ENCODE peak calls at places on chromosomes 13 and 19, in eight cellular contexts. One of them, this sample, is unnamed.

GRCh38 chr19:36152061-36152885 is at the start of gene COX7A1:
- DNase-seq in left ventricle myocardium inferior: peak
- DNase-seq in omental fat pad: no peak
- DNase-seq in H1: no peak
- DNase-seq in CD4-positive, alpha-beta T cell: no peak
- DNase-seq in spleen: peak
- DNase-seq in bronchial epithelial cell: no peak
- DNase-seq in cardiac muscle cell: no peak
- DNase-seq in this sample: no peak

GRCh38 chr13:39766464-39767167 is 111.2 kb downstream of the COG6 start:
- DNase-seq in left ventricle myocardium inferior: no peak
- DNase-seq in omental fat pad: no peak
- DNase-seq in H1: no peak
- DNase-seq in CD4-positive, alpha-beta T cell: no peak
- DNase-seq in spleen: no peak
- DNase-seq in bronchial epithelial cell: peak
- DNase-seq in cardiac muscle cell: no peak
- DNase-seq in this sample: no peak

GRCh38 chr13:42001580-42001979 is 40.7 kb upstream of the VWA8 start:
- DNase-seq in left ventricle myocardium inferior: no peak
- DNase-seq in omental fat pad: peak
- DNase-seq in H1: peak
- DNase-seq in CD4-positive, alpha-beta T cell: no peak
- DNase-seq in spleen: no peak
- DNase-seq in bronchial epithelial cell: peak
- DNase-seq in cardiac muscle cell: peak
- DNase-seq in this sample: no peak

GRCh38 chr13:47109028-47109427 is 212.2 kb upstream of the HTR2A start:
- DNase-seq in left ventricle myocardium inferior: no peak
- DNase-seq in omental fat pad: no peak
- DNase-seq in H1: no peak
- DNase-seq in CD4-positive, alpha-beta T cell: no peak
- DNase-seq in spleen: no peak
- DNase-seq in bronchial epithelial cell: peak
- DNase-seq in cardiac muscle cell: no peak
- DNase-seq in this sample: no peak

GRCh38 chr13:110113284-110113764 is 193.6 kb downstream of the COL4A1 start:
- DNase-seq in left ventricle myocardium inferior: no peak
- DNase-seq in omental fat pad: no peak
- DNase-seq in H1: no peak
- DNase-seq in CD4-positive, alpha-beta T cell: no peak
- DNase-seq in spleen: no peak
- DNase-seq in bronchial epithelial cell: peak
- DNase-seq in cardiac muscle cell: no peak
- DNase-seq in this sample: no peak

GRCh38 chr13:53054569-53054968 is 26.0 kb downstream of the OLFM4 start:
- DNase-seq in left ventricle myocardium inferior: no peak
- DNase-seq in omental fat pad: no peak
- DNase-seq in H1: no peak
- DNase-seq in CD4-positive, alpha-beta T cell: no peak
- DNase-seq in spleen: no peak
- DNase-seq in bronchial epithelial cell: no peak
- DNase-seq in cardiac muscle cell: no peak
- DNase-seq in this sample: no peak

GRCh38 chr13:21111546-21111945 is 50.2 kb upstream of the LATS2 start:
- DNase-seq in left ventricle myocardium inferior: no peak
- DNase-seq in omental fat pad: no peak
- DNase-seq in H1: no peak
- DNase-seq in CD4-positive, alpha-beta T cell: no peak
- DNase-seq in spleen: no peak
- DNase-seq in bronchial epithelial cell: no peak
- DNase-seq in cardiac muscle cell: no peak
- DNase-seq in this sample: no peak

GRCh38 chr19:9785367-9786331 is 17.1 kb upstream of the ZNF846 start:
- DNase-seq in left ventricle myocardium inferior: peak
- DNase-seq in omental fat pad: peak
- DNase-seq in H1: peak
- DNase-seq in CD4-positive, alpha-beta T cell: peak
- DNase-seq in spleen: peak
- DNase-seq in bronchial epithelial cell: peak
- DNase-seq in cardiac muscle cell: peak
- DNase-seq in this sample: peak

GRCh38 chr19:40803857-40804782 is 5.1 kb downstream of the EGLN2 start:
- DNase-seq in left ventricle myocardium inferior: peak
- DNase-seq in omental fat pad: no peak
- DNase-seq in H1: no peak
- DNase-seq in CD4-positive, alpha-beta T cell: peak
- DNase-seq in spleen: peak
- DNase-seq in bronchial epithelial cell: no peak
- DNase-seq in cardiac muscle cell: no peak
- DNase-seq in this sample: no peak

GRCh38 chr19:34220472-34221063 is 33.8 kb upstream of the GARRE1 start:
- DNase-seq in left ventricle myocardium inferior: no peak
- DNase-seq in omental fat pad: peak
- DNase-seq in H1: no peak
- DNase-seq in CD4-positive, alpha-beta T cell: peak
- DNase-seq in spleen: no peak
- DNase-seq in bronchial epithelial cell: peak
- DNase-seq in cardiac muscle cell: peak
- DNase-seq in this sample: peak

GRCh38 chr13:77509221-77509620 is 26.3 kb upstream of the SCEL start:
- DNase-seq in left ventricle myocardium inferior: no peak
- DNase-seq in omental fat pad: no peak
- DNase-seq in H1: no peak
- DNase-seq in CD4-positive, alpha-beta T cell: no peak
- DNase-seq in spleen: no peak
- DNase-seq in bronchial epithelial cell: peak
- DNase-seq in cardiac muscle cell: no peak
- DNase-seq in this sample: no peak

GRCh38 chr19:29810504-29810871 is 1.3 kb upstream of the CCNE1 start:
- DNase-seq in left ventricle myocardium inferior: no peak
- DNase-seq in omental fat pad: no peak
- DNase-seq in H1: no peak
- DNase-seq in CD4-positive, alpha-beta T cell: no peak
- DNase-seq in spleen: peak
- DNase-seq in bronchial epithelial cell: peak
- DNase-seq in cardiac muscle cell: peak
- DNase-seq in this sample: no peak

GRCh38 chr13:64640002-64640401 is 2590.1 kb downstream of the PCDH9 start:
- DNase-seq in left ventricle myocardium inferior: no peak
- DNase-seq in omental fat pad: no peak
- DNase-seq in H1: no peak
- DNase-seq in CD4-positive, alpha-beta T cell: no peak
- DNase-seq in spleen: no peak
- DNase-seq in bronchial epithelial cell: peak
- DNase-seq in cardiac muscle cell: no peak
- DNase-seq in this sample: no peak

GRCh38 chr19:16161848-16162247 is 11.5 kb downstream of the CIB3 start:
- DNase-seq in left ventricle myocardium inferior: no peak
- DNase-seq in omental fat pad: no peak
- DNase-seq in H1: no peak
- DNase-seq in CD4-positive, alpha-beta T cell: no peak
- DNase-seq in spleen: no peak
- DNase-seq in bronchial epithelial cell: peak
- DNase-seq in cardiac muscle cell: no peak
- DNase-seq in this sample: no peak

GRCh38 chr19:49390978-49391304 is 2.9 kb downstream of the KASH5 start:
- DNase-seq in left ventricle myocardium inferior: no peak
- DNase-seq in omental fat pad: no peak
- DNase-seq in H1: no peak
- DNase-seq in CD4-positive, alpha-beta T cell: no peak
- DNase-seq in spleen: peak
- DNase-seq in bronchial epithelial cell: no peak
- DNase-seq in cardiac muscle cell: no peak
- DNase-seq in this sample: no peak

GRCh38 chr19:2528543-2529173 is 52.7 kb downstream of the GADD45B start:
- DNase-seq in left ventricle myocardium inferior: no peak
- DNase-seq in omental fat pad: no peak
- DNase-seq in H1: no peak
- DNase-seq in CD4-positive, alpha-beta T cell: no peak
- DNase-seq in spleen: peak
- DNase-seq in bronchial epithelial cell: peak
- DNase-seq in cardiac muscle cell: no peak
- DNase-seq in this sample: no peak

GRCh38 chr19:30385174-30385573 is 13.0 kb downstream of the ZNF536 start:
- DNase-seq in left ventricle myocardium inferior: no peak
- DNase-seq in omental fat pad: no peak
- DNase-seq in H1: no peak
- DNase-seq in CD4-positive, alpha-beta T cell: no peak
- DNase-seq in spleen: no peak
- DNase-seq in bronchial epithelial cell: no peak
- DNase-seq in cardiac muscle cell: no peak
- DNase-seq in this sample: no peak

GRCh38 chr13:37621811-37622361 is 23.3 kb upstream of the POSTN start:
- DNase-seq in left ventricle myocardium inferior: no peak
- DNase-seq in omental fat pad: peak
- DNase-seq in H1: no peak
- DNase-seq in CD4-positive, alpha-beta T cell: no peak
- DNase-seq in spleen: no peak
- DNase-seq in bronchial epithelial cell: no peak
- DNase-seq in cardiac muscle cell: no peak
- DNase-seq in this sample: no peak

GRCh38 chr13:94617389-94618000 is 15.8 kb downstream of the GPR180 start:
- DNase-seq in left ventricle myocardium inferior: no peak
- DNase-seq in omental fat pad: no peak
- DNase-seq in H1: no peak
- DNase-seq in CD4-positive, alpha-beta T cell: no peak
- DNase-seq in spleen: no peak
- DNase-seq in bronchial epithelial cell: no peak
- DNase-seq in cardiac muscle cell: peak
- DNase-seq in this sample: no peak

GRCh38 chr13:94620286-94620896 is 18.7 kb downstream of the GPR180 start:
- DNase-seq in left ventricle myocardium inferior: no peak
- DNase-seq in omental fat pad: no peak
- DNase-seq in H1: no peak
- DNase-seq in CD4-positive, alpha-beta T cell: no peak
- DNase-seq in spleen: no peak
- DNase-seq in bronchial epithelial cell: peak
- DNase-seq in cardiac muscle cell: peak
- DNase-seq in this sample: peak
- TF ChIP-seq CTCF in left ventricle myocardium inferior: peak
- TF ChIP-seq CTCF in omental fat pad: no peak
- TF ChIP-seq CTCF in H1: peak
- TF ChIP-seq CTCF in CD4-positive, alpha-beta T cell: peak
- TF ChIP-seq CTCF in spleen: peak
- TF ChIP-seq CTCF in bronchial epithelial cell: peak
- TF ChIP-seq CTCF in cardiac muscle cell: peak
- TF ChIP-seq CTCF in this sample: peak

GRCh38 chr13:30985637-30986205 is 53.3 kb downstream of the TEX26 start:
- DNase-seq in left ventricle myocardium inferior: no peak
- DNase-seq in omental fat pad: no peak
- DNase-seq in H1: no peak
- DNase-seq in CD4-positive, alpha-beta T cell: no peak
- DNase-seq in spleen: no peak
- DNase-seq in bronchial epithelial cell: peak
- DNase-seq in cardiac muscle cell: no peak
- DNase-seq in this sample: no peak
- TF ChIP-seq CTCF in left ventricle myocardium inferior: no peak
- TF ChIP-seq CTCF in omental fat pad: no peak
- TF ChIP-seq CTCF in H1: no peak
- TF ChIP-seq CTCF in CD4-positive, alpha-beta T cell: no peak
- TF ChIP-seq CTCF in spleen: no peak
- TF ChIP-seq CTCF in bronchial epithelial cell: no peak
- TF ChIP-seq CTCF in cardiac muscle cell: no peak
- TF ChIP-seq CTCF in this sample: no peak

GRCh38 chr19:58569191-58569942 is 3.8 kb downstream of the MZF1 start:
- DNase-seq in left ventricle myocardium inferior: no peak
- DNase-seq in omental fat pad: no peak
- DNase-seq in H1: no peak
- DNase-seq in CD4-positive, alpha-beta T cell: no peak
- DNase-seq in spleen: peak
- DNase-seq in bronchial epithelial cell: no peak
- DNase-seq in cardiac muscle cell: no peak
- DNase-seq in this sample: no peak

GRCh38 chr19:58571575-58571947 is 1.6 kb downstream of the MZF1 start:
- DNase-seq in left ventricle myocardium inferior: no peak
- DNase-seq in omental fat pad: no peak
- DNase-seq in H1: no peak
- DNase-seq in CD4-positive, alpha-beta T cell: no peak
- DNase-seq in spleen: peak
- DNase-seq in bronchial epithelial cell: no peak
- DNase-seq in cardiac muscle cell: no peak
- DNase-seq in this sample: no peak

GRCh38 chr19:58568731-58569130 is 4.4 kb downstream of the MZF1 start:
- DNase-seq in left ventricle myocardium inferior: no peak
- DNase-seq in omental fat pad: no peak
- DNase-seq in H1: no peak
- DNase-seq in CD4-positive, alpha-beta T cell: no peak
- DNase-seq in spleen: no peak
- DNase-seq in bronchial epithelial cell: no peak
- DNase-seq in cardiac muscle cell: no peak
- DNase-seq in this sample: no peak

GRCh38 chr19:58570770-58571574 is 2.2 kb downstream of the MZF1 start:
- DNase-seq in left ventricle myocardium inferior: peak
- DNase-seq in omental fat pad: no peak
- DNase-seq in H1: no peak
- DNase-seq in CD4-positive, alpha-beta T cell: no peak
- DNase-seq in spleen: peak
- DNase-seq in bronchial epithelial cell: no peak
- DNase-seq in cardiac muscle cell: no peak
- DNase-seq in this sample: no peak

DNA sequence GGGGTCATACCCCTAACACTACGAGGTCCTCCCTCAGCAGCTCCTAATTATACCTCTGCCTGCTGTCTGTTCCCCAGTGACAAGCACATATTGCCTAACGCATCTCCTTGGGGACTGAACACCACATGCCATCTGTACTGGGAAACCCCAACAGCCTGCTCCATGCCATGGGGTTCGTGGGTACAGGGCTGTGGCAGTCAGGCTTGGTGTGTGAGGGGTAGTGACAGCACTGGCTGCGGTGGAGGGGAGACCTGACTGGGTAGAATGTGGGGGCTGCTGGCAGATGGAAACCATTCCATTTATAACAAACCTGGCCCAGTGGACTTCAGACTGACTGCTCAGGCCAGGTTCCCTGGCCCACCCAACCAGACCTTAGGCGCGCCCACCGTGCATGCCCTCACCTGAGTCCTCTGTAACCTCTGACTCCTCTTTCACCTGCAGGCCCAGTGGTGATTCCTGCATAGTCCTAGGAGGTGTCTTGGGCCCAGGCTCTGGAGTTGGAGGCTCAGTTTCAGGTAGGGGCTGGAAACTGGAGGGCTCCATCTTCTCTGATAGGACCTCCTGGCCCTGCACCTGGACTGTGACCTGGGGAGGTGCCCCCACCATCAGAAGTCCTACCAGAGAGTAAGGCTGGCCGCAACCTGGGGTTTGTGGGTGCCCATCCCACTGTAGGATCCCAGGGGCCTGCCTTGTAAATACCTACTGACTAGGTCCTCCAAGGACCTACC is 3.0 kb downstream of the MZF1 start:
- DNase-seq in left ventricle myocardium inferior: peak
- DNase-seq in omental fat pad: no peak
- DNase-seq in H1: no peak
- DNase-seq in CD4-positive, alpha-beta T cell: no peak
- DNase-seq in spleen: peak
- DNase-seq in bronchial epithelial cell: no peak
- DNase-seq in cardiac muscle cell: no peak
- DNase-seq in this sample: no peak
- TF ChIP-seq CTCF in left ventricle myocardium inferior: no peak
- TF ChIP-seq CTCF in omental fat pad: no peak
- TF ChIP-seq CTCF in H1: no peak
- TF ChIP-seq CTCF in CD4-positive, alpha-beta T cell: no peak
- TF ChIP-seq CTCF in spleen: no peak
- TF ChIP-seq CTCF in bronchial epithelial cell: no peak
- TF ChIP-seq CTCF in cardiac muscle cell: no peak
- TF ChIP-seq CTCF in this sample: no peak

GRCh38 chr19:11383706-11384048 is 437 bp downstream of the EPOR start:
- DNase-seq in left ventricle myocardium inferior: no peak
- DNase-seq in omental fat pad: no peak
- DNase-seq in H1: no peak
- DNase-seq in CD4-positive, alpha-beta T cell: no peak
- DNase-seq in spleen: no peak
- DNase-seq in bronchial epithelial cell: no peak
- DNase-seq in cardiac muscle cell: peak
- DNase-seq in this sample: no peak
- TF ChIP-seq CTCF in left ventricle myocardium inferior: no peak
- TF ChIP-seq CTCF in omental fat pad: no peak
- TF ChIP-seq CTCF in H1: no peak
- TF ChIP-seq CTCF in CD4-positive, alpha-beta T cell: no peak
- TF ChIP-seq CTCF in spleen: no peak
- TF ChIP-seq CTCF in bronchial epithelial cell: no peak
- TF ChIP-seq CTCF in cardiac muscle cell: no peak
- TF ChIP-seq CTCF in this sample: no peak